ENCODE peak calls at places on chromosomes 12 and 14, in eight cellular contexts. T, D, W, B, P, I, V and Y are unnamed samples.

GRCh38 chr12:76240281-76240680 is 107.9 kb downstream of the BBS10 start:
- DNase-seq in T (no peak), D (no peak), W (no peak), B (no peak), P (no peak), I (no peak), V (no peak), Y (no peak)

GRCh38 chr14:104386281-104386841 is 193.2 kb upstream of the C14orf180 start:
- DNase-seq in T (no peak), D (no peak), W (no peak), B (no peak), P (no peak), I (peak; percentile 7), V (no peak), Y (peak; percentile 68)

GRCh38 chr14:64983439-64984310 is 3.0 kb upstream of the FNTB start:
- DNase-seq in T (peak; percentile 31), D (peak; percentile 62), W (peak; percentile 83), B (peak; percentile 73), P (no peak), I (no peak), V (no peak), Y (peak; percentile 81)

GRCh38 chr12:120413901-120414695 is 23.8 kb upstream of the COX6A1 start:
- DNase-seq in T (no peak), D (no peak), W (no peak), B (no peak), P (no peak), I (peak; percentile 36), V (no peak), Y (peak; percentile 92)

GRCh38 chr12:25745281-25745680 is 192.2 kb upstream of the LMNTD1 start:
- DNase-seq in T (no peak), D (no peak), W (no peak), B (no peak), P (no peak), I (no peak), V (no peak), Y (no peak)

GRCh38 chr12:117875652-117876491 is 92.9 kb downstream of the KSR2 start:
- DNase-seq in T (peak; percentile 23), D (no peak), W (peak; percentile 74), B (no peak), P (no peak), I (peak; percentile 33), V (no peak), Y (peak; percentile 84)

GRCh38 chr12:111339306-111339938 is 29.5 kb downstream of the PHETA1 start:
- DNase-seq in T (no peak), D (no peak), W (no peak), B (no peak), P (no peak), I (no peak), V (no peak), Y (peak; percentile 57)

GRCh38 chr12:106586803-106587684 is 4.2 kb downstream of the RFX4 start:
- DNase-seq in T (no peak), D (no peak), W (peak; percentile 7), B (no peak), P (no peak), I (peak; percentile 25), V (no peak), Y (peak; percentile 86)

GRCh38 chr12:76450690-76451089 is 102.5 kb upstream of the BBS10 start:
- DNase-seq in T (no peak), D (peak; percentile 96), W (no peak), B (peak; percentile 82), P (peak; percentile 78), I (no peak), V (no peak), Y (no peak)